ENCODE peak calls at places on chromosomes 3 and 15, in eight cellular contexts. One of them, this sample, is unnamed. For H3K4me1, the result is how much of the 10 kb centered on the place peaks cover.

GRCh38 chr15:77013786-77014136 is 18.8 kb downstream of the PSTPIP1 start:
- DNase-seq in upper lobe of right lung: no peak
- DNase-seq in left lung: no peak
- DNase-seq in CD8-positive, alpha-beta T cell: peak
- DNase-seq in heart left ventricle: no peak
- DNase-seq in hepatocyte: no peak
- DNase-seq in prostate gland: no peak
- DNase-seq in colonic mucosa: no peak
- DNase-seq in this sample: peak

GRCh38 chr3:20898962-20899361 is 713.0 kb upstream of the SGO1 start:
- DNase-seq in CD8-positive, alpha-beta T cell: no peak
- DNase-seq in heart left ventricle: no peak
- DNase-seq in prostate gland: no peak
- DNase-seq in upper lobe of right lung: no peak
- DNase-seq in hepatocyte: no peak
- DNase-seq in left lung: no peak
- DNase-seq in colonic mucosa: no peak
- DNase-seq in this sample: no peak

GRCh38 chr3:177618873-177619771 is 421.8 kb upstream of the TBL1XR1 start:
- DNase-seq in hepatocyte: no peak
- DNase-seq in heart left ventricle: no peak
- DNase-seq in prostate gland: peak
- DNase-seq in left lung: no peak
- DNase-seq in CD8-positive, alpha-beta T cell: no peak
- DNase-seq in upper lobe of right lung: no peak
- DNase-seq in colonic mucosa: no peak
- DNase-seq in this sample: no peak

GRCh38 chr3:159158213-159158612 is 356.4 kb downstream of the MFSD1 start:
- DNase-seq in hepatocyte: no peak
- DNase-seq in upper lobe of right lung: no peak
- DNase-seq in heart left ventricle: no peak
- DNase-seq in left lung: no peak
- DNase-seq in prostate gland: no peak
- DNase-seq in CD8-positive, alpha-beta T cell: no peak
- DNase-seq in colonic mucosa: no peak
- DNase-seq in this sample: no peak

GRCh38 chr15:75947117-75947516 is 43.4 kb downstream of the FBXO22 start:
- DNase-seq in hepatocyte: no peak
- DNase-seq in CD8-positive, alpha-beta T cell: no peak
- DNase-seq in left lung: no peak
- DNase-seq in colonic mucosa: no peak
- DNase-seq in heart left ventricle: no peak
- DNase-seq in upper lobe of right lung: no peak
- DNase-seq in prostate gland: no peak
- DNase-seq in this sample: no peak

GRCh38 chr15:83973816-83974215 is 261.8 kb upstream of the GOLGA6L4 start:
- DNase-seq in upper lobe of right lung: no peak
- DNase-seq in prostate gland: no peak
- DNase-seq in CD8-positive, alpha-beta T cell: no peak
- DNase-seq in hepatocyte: no peak
- DNase-seq in heart left ventricle: no peak
- DNase-seq in colonic mucosa: no peak
- DNase-seq in left lung: no peak
- DNase-seq in this sample: no peak

GRCh38 chr15:62850791-62851291 is 191.7 kb upstream of the TPM1 start:
- DNase-seq in colonic mucosa: no peak
- DNase-seq in heart left ventricle: no peak
- DNase-seq in left lung: no peak
- DNase-seq in hepatocyte: no peak
- DNase-seq in CD8-positive, alpha-beta T cell: no peak
- DNase-seq in prostate gland: no peak
- DNase-seq in upper lobe of right lung: no peak
- DNase-seq in this sample: no peak

GRCh38 chr3:37559461-37559860 is 302.2 kb upstream of the CTDSPL start:
- DNase-seq in heart left ventricle: no peak
- DNase-seq in upper lobe of right lung: no peak
- DNase-seq in colonic mucosa: no peak
- DNase-seq in CD8-positive, alpha-beta T cell: no peak
- DNase-seq in left lung: no peak
- DNase-seq in hepatocyte: no peak
- DNase-seq in prostate gland: no peak
- DNase-seq in this sample: no peak

GRCh38 chr15:94582368-94582767 is 351.0 kb downstream of the MCTP2 start:
- DNase-seq in colonic mucosa: peak
- DNase-seq in upper lobe of right lung: no peak
- DNase-seq in prostate gland: no peak
- DNase-seq in CD8-positive, alpha-beta T cell: no peak
- DNase-seq in hepatocyte: peak
- DNase-seq in left lung: no peak
- DNase-seq in heart left ventricle: peak
- DNase-seq in this sample: peak

GRCh38 chr15:85869124-85869523 is 74.4 kb upstream of the KLHL25 start:
- DNase-seq in left lung: no peak
- DNase-seq in upper lobe of right lung: no peak
- DNase-seq in prostate gland: no peak
- DNase-seq in CD8-positive, alpha-beta T cell: no peak
- DNase-seq in heart left ventricle: no peak
- DNase-seq in colonic mucosa: no peak
- DNase-seq in hepatocyte: no peak
- DNase-seq in this sample: no peak

GRCh38 chr15:34773013-34773412 is 18.2 kb upstream of the GJD2 start:
- DNase-seq in CD8-positive, alpha-beta T cell: no peak
- DNase-seq in colonic mucosa: no peak
- DNase-seq in prostate gland: no peak
- DNase-seq in upper lobe of right lung: no peak
- DNase-seq in hepatocyte: no peak
- DNase-seq in left lung: no peak
- DNase-seq in heart left ventricle: no peak
- DNase-seq in this sample: no peak

GRCh38 chr3:71310595-71311319 is 272.8 kb downstream of the FOXP1 start:
- DNase-seq in CD8-positive, alpha-beta T cell: no peak
- DNase-seq in prostate gland: no peak
- DNase-seq in hepatocyte: no peak
- DNase-seq in upper lobe of right lung: no peak
- DNase-seq in colonic mucosa: no peak
- DNase-seq in heart left ventricle: peak
- DNase-seq in left lung: no peak
- DNase-seq in this sample: no peak

GRCh38 chr15:61227269-61228024 is 1.7 kb downstream of the RORA start:
- DNase-seq in colonic mucosa: peak
- DNase-seq in left lung: no peak
- DNase-seq in heart left ventricle: peak
- DNase-seq in upper lobe of right lung: no peak
- DNase-seq in CD8-positive, alpha-beta T cell: no peak
- DNase-seq in prostate gland: no peak
- DNase-seq in hepatocyte: peak
- DNase-seq in this sample: no peak

GRCh38 chr3:36380171-36381031 is at the start of gene STAC:
- DNase-seq in hepatocyte: peak
- DNase-seq in left lung: peak
- DNase-seq in prostate gland: no peak
- DNase-seq in heart left ventricle: no peak
- DNase-seq in CD8-positive, alpha-beta T cell: no peak
- DNase-seq in colonic mucosa: peak
- DNase-seq in upper lobe of right lung: peak
- DNase-seq in this sample: peak

GRCh38 chr3:21170964-21171363 is 580.0 kb downstream of the ZNF385D start:
- DNase-seq in left lung: no peak
- DNase-seq in prostate gland: no peak
- DNase-seq in colonic mucosa: no peak
- DNase-seq in upper lobe of right lung: no peak
- DNase-seq in CD8-positive, alpha-beta T cell: no peak
- DNase-seq in hepatocyte: peak
- DNase-seq in heart left ventricle: no peak
- DNase-seq in this sample: no peak

GRCh38 chr3:161890147-161890625 is 393.6 kb downstream of the OTOL1 start:
- DNase-seq in left lung: peak
- DNase-seq in upper lobe of right lung: peak
- DNase-seq in hepatocyte: peak
- DNase-seq in CD8-positive, alpha-beta T cell: no peak
- DNase-seq in colonic mucosa: no peak
- DNase-seq in heart left ventricle: no peak
- DNase-seq in prostate gland: no peak
- DNase-seq in this sample: no peak

GRCh38 chr15:91318976-91319714 is 219.1 kb downstream of the SV2B start:
- DNase-seq in upper lobe of right lung: no peak
- DNase-seq in hepatocyte: no peak
- DNase-seq in prostate gland: no peak
- DNase-seq in colonic mucosa: no peak
- DNase-seq in left lung: no peak
- DNase-seq in CD8-positive, alpha-beta T cell: no peak
- DNase-seq in heart left ventricle: no peak
- DNase-seq in this sample: peak

GRCh38 chr3:3023106-3023505 is 87.1 kb downstream of the IL5RA start:
- DNase-seq in colonic mucosa: no peak
- DNase-seq in hepatocyte: no peak
- DNase-seq in heart left ventricle: no peak
- DNase-seq in left lung: no peak
- DNase-seq in upper lobe of right lung: no peak
- DNase-seq in prostate gland: no peak
- DNase-seq in CD8-positive, alpha-beta T cell: no peak
- DNase-seq in this sample: no peak

GRCh38 chr3:84980011-84980410 is 21.2 kb downstream of the CADM2 start:
- DNase-seq in CD8-positive, alpha-beta T cell: no peak
- DNase-seq in upper lobe of right lung: no peak
- DNase-seq in left lung: no peak
- DNase-seq in colonic mucosa: no peak
- DNase-seq in hepatocyte: peak
- DNase-seq in prostate gland: no peak
- DNase-seq in heart left ventricle: no peak
- DNase-seq in this sample: no peak

DNA sequence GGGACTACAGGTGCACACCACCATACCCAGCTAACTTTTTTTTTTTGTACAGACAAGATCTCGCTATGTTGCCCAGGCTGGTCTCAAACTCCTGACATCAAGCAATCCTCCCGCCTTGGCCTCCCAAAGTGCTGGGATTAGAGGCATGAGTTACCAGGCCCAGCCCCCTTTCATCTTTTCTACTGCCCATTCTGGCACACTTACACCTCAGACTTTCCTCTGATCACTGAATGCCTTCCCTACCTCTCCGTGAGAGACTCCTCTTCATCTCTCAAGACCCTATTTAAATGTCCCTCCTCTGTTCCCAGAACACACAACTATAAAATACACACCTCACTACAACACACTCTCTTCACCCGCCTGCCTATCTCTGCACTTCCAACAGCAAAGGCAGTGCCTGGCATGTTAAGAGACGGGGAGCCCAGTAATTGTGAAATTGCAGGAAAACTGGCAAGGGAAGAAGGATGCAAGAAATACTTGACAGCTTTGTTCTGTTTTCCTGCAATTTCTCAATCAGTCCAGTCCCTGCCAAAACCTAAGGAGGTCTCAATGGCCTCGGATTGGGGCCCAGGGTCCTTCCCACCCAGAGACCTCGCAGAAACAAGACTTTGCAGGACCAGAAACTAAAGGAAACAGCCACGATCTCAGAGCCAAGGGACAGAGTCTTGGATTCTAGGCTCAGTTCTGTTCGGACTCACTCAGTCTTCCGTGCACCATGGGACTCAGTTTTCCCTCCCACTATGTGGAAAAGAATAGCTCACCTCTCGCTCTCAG is 869 bp downstream of the RRP9 start:
- DNase-seq in upper lobe of right lung: peak
- DNase-seq in CD8-positive, alpha-beta T cell: no peak
- DNase-seq in left lung: no peak
- DNase-seq in heart left ventricle: peak
- DNase-seq in colonic mucosa: peak
- DNase-seq in hepatocyte: peak
- DNase-seq in prostate gland: no peak
- DNase-seq in this sample: no peak
- H3K27ac ChIP-seq in upper lobe of right lung: peak
- H3K27ac ChIP-seq in CD8-positive, alpha-beta T cell: peak
- H3K27ac ChIP-seq in left lung: no peak
- H3K27ac ChIP-seq in heart left ventricle: no peak
- H3K27ac ChIP-seq in colonic mucosa: no peak
- H3K27ac ChIP-seq in hepatocyte: peak
- H3K27ac ChIP-seq in prostate gland: no peak
- H3K27ac ChIP-seq in this sample: no peak

DNA sequence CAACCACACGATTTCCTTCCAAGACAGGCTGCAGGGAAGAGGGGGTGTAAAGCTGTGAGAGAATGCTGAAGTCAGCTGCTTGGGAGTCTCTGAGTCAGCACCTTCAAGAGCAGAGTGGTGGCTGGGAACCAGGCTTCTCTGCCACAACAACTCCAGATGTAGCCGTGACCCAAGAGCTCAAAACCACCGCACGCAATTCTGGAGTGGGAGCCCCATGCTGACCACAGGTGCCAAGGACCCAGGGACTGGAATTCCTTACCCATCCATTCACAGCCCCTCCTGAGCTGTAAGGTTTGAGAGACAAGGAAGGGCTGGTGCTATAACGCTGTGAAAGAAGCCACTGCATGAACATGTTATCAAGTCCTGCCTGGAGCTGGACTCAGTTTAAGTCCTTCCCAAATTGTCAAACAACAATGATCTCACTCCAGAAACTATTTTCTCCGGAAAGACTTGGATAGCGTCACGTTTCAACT is 61.4 kb downstream of the UMPS start:
- DNase-seq in left lung: peak
- DNase-seq in prostate gland: no peak
- DNase-seq in hepatocyte: peak
- DNase-seq in upper lobe of right lung: no peak
- DNase-seq in colonic mucosa: no peak
- DNase-seq in heart left ventricle: peak
- DNase-seq in CD8-positive, alpha-beta T cell: no peak
- DNase-seq in this sample: no peak
- H3K4me1 ChIP-seq in left lung: under half
- H3K4me1 ChIP-seq in prostate gland: under half
- H3K4me1 ChIP-seq in hepatocyte: under half
- H3K4me1 ChIP-seq in upper lobe of right lung: under half
- H3K4me1 ChIP-seq in colonic mucosa: under half
- H3K4me1 ChIP-seq in heart left ventricle: half or more
- H3K4me1 ChIP-seq in CD8-positive, alpha-beta T cell: under half
- H3K4me1 ChIP-seq in this sample: under half

GRCh38 chr3:66490984-66491383 is 9.8 kb downstream of the LRIG1 start:
- DNase-seq in prostate gland: no peak
- DNase-seq in CD8-positive, alpha-beta T cell: no peak
- DNase-seq in left lung: no peak
- DNase-seq in colonic mucosa: no peak
- DNase-seq in hepatocyte: no peak
- DNase-seq in heart left ventricle: no peak
- DNase-seq in upper lobe of right lung: no peak
- DNase-seq in this sample: no peak
- H3K4me3 ChIP-seq in prostate gland: no peak
- H3K4me3 ChIP-seq in CD8-positive, alpha-beta T cell: no peak
- H3K4me3 ChIP-seq in left lung: no peak
- H3K4me3 ChIP-seq in colonic mucosa: no peak
- H3K4me3 ChIP-seq in hepatocyte: no peak
- H3K4me3 ChIP-seq in heart left ventricle: no peak
- H3K4me3 ChIP-seq in upper lobe of right lung: no peak
- H3K4me3 ChIP-seq in this sample: no peak

DNA sequence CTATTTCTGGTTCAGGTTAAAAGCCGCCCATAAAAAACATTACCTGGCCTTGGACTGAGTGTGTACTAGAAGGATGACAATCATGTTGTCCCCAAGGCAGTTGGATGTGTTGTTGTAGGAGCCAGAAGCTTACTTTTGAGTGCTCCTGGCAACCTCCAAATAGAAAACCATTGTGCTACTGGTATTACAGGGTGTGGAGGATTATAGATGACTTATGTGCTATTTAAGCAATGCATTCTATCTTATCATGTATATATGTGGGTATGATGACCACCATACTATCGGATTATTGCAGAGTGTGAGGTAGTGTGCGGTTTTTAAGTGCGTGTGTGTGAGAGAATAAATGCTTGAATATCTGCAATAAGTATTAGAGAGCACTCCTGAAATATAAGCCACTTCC is 11.9 kb upstream of the MBNL1 start:
- DNase-seq in heart left ventricle: no peak
- DNase-seq in left lung: no peak
- DNase-seq in upper lobe of right lung: no peak
- DNase-seq in colonic mucosa: no peak
- DNase-seq in CD8-positive, alpha-beta T cell: no peak
- DNase-seq in hepatocyte: no peak
- DNase-seq in prostate gland: no peak
- DNase-seq in this sample: no peak
- H3K27ac ChIP-seq in heart left ventricle: no peak
- H3K27ac ChIP-seq in left lung: no peak
- H3K27ac ChIP-seq in upper lobe of right lung: peak
- H3K27ac ChIP-seq in colonic mucosa: no peak
- H3K27ac ChIP-seq in CD8-positive, alpha-beta T cell: peak
- H3K27ac ChIP-seq in hepatocyte: no peak
- H3K27ac ChIP-seq in prostate gland: no peak
- H3K27ac ChIP-seq in this sample: peak